ENCODE peak calls at places on chromosome 22, in seven cellular contexts. J, H, V, K, Q, I and O are unnamed samples.

GRCh38 chr22:47586038-47586437 is 823.6 kb downstream of the TBC1D22A start:
- DNase-seq in Q (no peak), K (no peak), I (no peak), H (no peak), J (no peak), V (no peak), O (no peak)

GRCh38 chr22:47200273-47201051 is 438.0 kb downstream of the TBC1D22A start:
- DNase-seq in H (no peak), Q (no peak), K (no peak), I (no peak), J (no peak), V (no peak), O (no peak)

GRCh38 chr22:38422615-38423511 is 32.1 kb downstream of the KCNJ4 start:
- DNase-seq in J (no peak), Q (no peak), V (peak; percentile 59), H (peak; percentile 58), K (no peak), I (no peak), O (no peak)

GRCh38 chr22:41256898-41257260 is 16.1 kb upstream of the CHADL start:
- DNase-seq in H (peak; percentile 50), K (peak; percentile 33), V (no peak), Q (peak; percentile 27), J (no peak), I (no peak), O (no peak)

GRCh38 chr22:39937881-39938280 is 22.3 kb upstream of the TMA7B start:
- DNase-seq in K (no peak), V (no peak), Q (no peak), J (no peak), H (no peak), I (no peak), O (no peak)

GRCh38 chr22:19175026-19175601 is 3.4 kb downstream of the SLC25A1 start:
- DNase-seq in H (no peak), J (no peak), Q (no peak), K (no peak), I (no peak), V (no peak), O (no peak)

GRCh38 chr22:50191041-50191740 is 5.5 kb downstream of the TRABD start:
- DNase-seq in Q (no peak), K (no peak), H (no peak), J (no peak), V (no peak), I (no peak), O (peak; percentile 39)

GRCh38 chr22:27596133-27596905 is 205.2 kb downstream of the MN1 start:
- DNase-seq in Q (no peak), K (no peak), H (no peak), I (no peak), V (no peak), J (no peak), O (no peak)

GRCh38 chr22:39327995-39328754 is 8.8 kb upstream of the RPL3 start:
- DNase-seq in Q (no peak), J (no peak), H (no peak), K (no peak), I (no peak), V (no peak), O (no peak)

GRCh38 chr22:25141994-25142620 is 57.6 kb upstream of the CRYBB3 start:
- DNase-seq in H (peak; percentile 83), Q (no peak), V (peak; percentile 44), I (no peak), K (no peak), J (no peak), O (no peak)

GRCh38 chr22:49590381-49590780 is 237.3 kb downstream of the BRD1 start:
- DNase-seq in V (no peak), H (no peak), J (no peak), I (no peak), Q (no peak), K (no peak), O (no peak)

GRCh38 chr22:27761652-27762051 is 39.9 kb downstream of the MN1 start:
- DNase-seq in Q (no peak), I (no peak), K (no peak), J (no peak), V (no peak), H (no peak), O (no peak)

GRCh38 chr22:38570841-38571364 is 920 bp upstream of the DMC1 start:
- DNase-seq in Q (peak; percentile 17), H (no peak), V (peak; percentile 60), K (peak; percentile 48), I (no peak), J (peak; percentile 14), O (no peak)

GRCh38 chr22:46251266-46251665 is 1.2 kb upstream of the CDPF1 start:
- DNase-seq in H (no peak), I (no peak), K (no peak), V (no peak), Q (no peak), J (no peak), O (no peak)

GRCh38 chr22:41280065-41280464 is 5.9 kb downstream of the RANGAP1 start:
- DNase-seq in I (no peak), K (no peak), Q (no peak), V (no peak), H (no peak), J (no peak), O (peak; percentile 76)

DNA sequence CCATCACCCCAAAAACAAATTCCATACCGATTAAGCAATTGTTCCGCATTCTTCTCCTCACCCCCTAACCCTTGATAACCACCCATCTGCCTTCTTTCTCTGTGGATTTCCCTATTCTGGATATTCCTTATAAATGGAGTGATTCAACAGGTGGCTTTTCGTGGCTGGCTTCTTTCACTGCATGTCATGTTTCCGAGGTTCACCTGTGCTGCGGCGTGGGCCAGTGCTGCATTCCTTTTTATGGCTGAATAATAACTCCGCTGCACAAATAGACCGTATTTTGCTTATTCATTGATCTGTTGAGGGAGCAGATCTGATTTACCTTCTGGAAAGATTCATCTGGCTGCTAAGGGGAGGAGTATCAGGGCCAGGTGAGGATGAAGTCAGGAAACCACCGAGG is 94.8 kb upstream of the ASPHD2 start:
- DNase-seq in H (no peak), I (no peak), Q (no peak), J (no peak), V (no peak), K (no peak), O (no peak)
- H2AK5ac ChIP-seq in H (no peak overlapping the region), I (no peak overlapping the region), Q (no peak overlapping the region), J (no peak overlapping the region), V (no peak overlapping the region), K (no peak overlapping the region), O (no peak overlapping the region)

DNA sequence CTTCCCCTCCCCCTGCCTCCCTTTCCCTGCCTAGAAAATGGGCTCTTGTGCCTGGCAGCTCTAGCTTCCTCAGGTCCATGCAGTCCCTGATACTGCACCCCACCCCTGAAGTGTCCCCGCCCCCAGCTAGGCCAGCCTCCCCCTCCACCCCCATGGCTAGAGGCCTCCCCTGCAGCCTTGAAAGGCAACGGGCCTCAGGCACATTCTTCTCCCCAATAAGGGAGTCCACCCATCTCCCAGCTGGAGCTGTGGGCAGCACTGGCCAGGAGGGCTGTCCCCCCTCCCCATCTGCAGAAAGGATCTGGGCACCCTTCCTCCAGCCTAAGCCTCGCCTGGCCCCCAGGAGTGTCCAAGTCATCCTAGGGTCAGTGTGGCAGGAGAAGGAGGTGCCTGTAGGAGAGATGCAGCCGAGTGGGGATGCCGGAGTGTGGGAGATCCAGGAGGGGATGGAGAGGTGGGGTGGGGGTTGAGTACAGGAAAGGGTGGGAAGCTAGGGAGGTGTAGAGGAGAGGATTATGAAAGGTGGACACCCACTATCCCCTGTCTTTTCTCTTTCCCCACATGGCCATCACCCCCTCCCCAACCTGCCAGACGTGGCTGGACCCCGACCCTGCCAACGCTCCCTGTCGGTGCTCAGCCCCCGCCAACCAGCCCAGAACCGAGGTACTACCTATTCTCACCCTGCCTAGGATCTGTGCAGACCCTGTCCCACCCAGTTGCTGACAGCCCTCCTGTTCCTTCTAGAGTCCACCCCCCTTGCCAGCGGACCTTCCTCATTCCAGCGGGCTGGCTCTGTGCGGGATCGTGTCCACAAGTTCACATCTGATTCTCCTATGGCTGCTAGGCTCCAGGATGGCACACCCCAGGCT is 9.3 kb downstream of the SMTN start:
- DNase-seq in V (no peak), Q (no peak), K (no peak), H (no peak), J (no peak), I (no peak), O (no peak)
- H2AK5ac ChIP-seq in V (no peak overlapping the region), Q (no peak overlapping the region), K (no peak overlapping the region), H (no peak overlapping the region), J (no peak overlapping the region), I (no peak overlapping the region), O (no peak overlapping the region)

GRCh38 chr22:22565991-22566390 is 6.9 kb upstream of the PRAME start:
- DNase-seq in V (no peak), Q (peak; percentile 44), I (no peak), J (no peak), H (no peak), K (peak; percentile 21), O (no peak)
- H2AK5ac ChIP-seq in V (no peak overlapping the region), Q (no peak overlapping the region), I (no peak overlapping the region), J (no peak overlapping the region), H (no peak overlapping the region), K (no peak overlapping the region), O (no peak overlapping the region)

GRCh38 chr22:20218320-20218872 is 49.7 kb downstream of the RTN4R start:
- DNase-seq in K (no peak), Q (no peak), J (no peak), I (no peak), H (no peak), V (no peak), O (no peak)
- H2AK5ac ChIP-seq in K (no peak overlapping the region), Q (no peak overlapping the region), J (no peak overlapping the region), I (no peak overlapping the region), H (no peak overlapping the region), V (no peak overlapping the region), O (no peak overlapping the region)

GRCh38 chr22:45069925-45070324 is 60.1 kb upstream of the PHF21B start:
- DNase-seq in H (no peak), K (no peak), Q (no peak), J (no peak), V (no peak), I (no peak), O (no peak)
- H2AK5ac ChIP-seq in H (no peak overlapping the region), K (no peak overlapping the region), Q (no peak overlapping the region), J (peak overlapping the region; percentile 4), V (no peak overlapping the region), I (peak overlapping the region; percentile 65), O (no peak overlapping the region)

GRCh38 chr22:44245438-44245837 is 64.7 kb downstream of the PARVG start:
- DNase-seq in J (no peak), I (no peak), Q (no peak), H (no peak), V (no peak), K (no peak), O (no peak)

GRCh38 chr22:44247346-44247745 is 65.4 kb downstream of the SHISAL1 start:
- DNase-seq in K (no peak), J (no peak), V (no peak), Q (no peak), H (no peak), I (no peak), O (no peak)

GRCh38 chr22:44244265-44244822 is 63.6 kb downstream of the PARVG start:
- DNase-seq in I (no peak), H (no peak), J (no peak), Q (no peak), K (no peak), V (no peak), O (no peak)

GRCh38 chr22:44246615-44247326 is 66.0 kb downstream of the SHISAL1 start:
- DNase-seq in Q (no peak), H (no peak), V (no peak), I (no peak), K (no peak), J (no peak), O (no peak)

DNA sequence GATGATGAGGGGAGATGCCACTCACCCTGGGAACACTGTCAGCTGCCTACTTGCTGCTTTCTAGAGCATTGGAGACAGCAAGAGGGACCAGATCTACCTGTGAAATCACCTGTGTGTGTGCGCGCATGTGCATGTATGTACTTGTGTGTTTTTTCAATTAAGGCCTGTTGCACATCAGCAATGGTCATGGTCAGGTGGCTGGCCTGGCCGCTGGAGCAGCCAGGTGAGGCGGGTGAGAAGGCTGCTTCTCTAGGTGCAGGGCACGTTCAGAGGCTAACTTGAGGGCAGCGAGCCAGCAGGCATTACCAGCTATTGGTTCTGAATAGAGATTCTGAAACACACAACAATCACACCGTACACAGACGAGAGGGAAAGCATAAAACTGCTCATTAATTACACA is 65.1 kb downstream of the PARVG start:
- DNase-seq in V (no peak), I (no peak), K (no peak), Q (no peak), J (no peak), H (no peak), O (no peak)
- H2AK5ac ChIP-seq in V (no peak overlapping the region), I (no peak overlapping the region), K (no peak overlapping the region), Q (no peak overlapping the region), J (no peak overlapping the region), H (no peak overlapping the region), O (no peak overlapping the region)